ENCODE peak calls at places on chromosome 13, in nine cellular contexts. S is glutamatergic neuron; Q is epithelial cell of esophagus; O is K562; L is fibroblast of pulmonary artery; A is colonic mucosa; R is AG10803; Z is CD8-positive, alpha-beta T cell; X is body of pancreas. C is an unnamed sample.

GRCh38 chr13:33351324-33351723 is 65.8 kb upstream of the STARD13 start:
- DNase-seq in X (no peak), A (peak), S (no peak), Q (peak), L (peak), O (no peak), Z (no peak), R (peak), C (peak)

GRCh38 chr13:109198585-109198984 is 569.2 kb downstream of the MYO16 start:
- DNase-seq in S (no peak), R (peak), O (no peak), Z (no peak), L (peak), Q (peak), X (no peak), A (no peak), C (peak)

GRCh38 chr13:97426695-97427094 is 7.3 kb upstream of the RAP2A start:
- DNase-seq in Q (no peak), X (no peak), S (no peak), A (no peak), R (no peak), L (no peak), O (no peak), Z (no peak), C (no peak)

GRCh38 chr13:65417953-65418352 is 1812.2 kb downstream of the PCDH9 start:
- DNase-seq in Q (no peak), Z (no peak), X (no peak), R (no peak), O (no peak), L (peak), S (no peak), A (no peak), C (no peak)

GRCh38 chr13:97306646-97307045 is 84.5 kb downstream of the MBNL2 start:
- DNase-seq in O (no peak), A (no peak), S (no peak), Z (no peak), R (peak), X (no peak), L (peak), Q (no peak), C (peak)

GRCh38 chr13:44627441-44627840 is 51.3 kb upstream of the TSC22D1 start:
- DNase-seq in L (no peak), Q (no peak), Z (no peak), A (no peak), R (peak), S (no peak), O (no peak), X (no peak), C (no peak)

GRCh38 chr13:30421093-30422055 is 919 bp upstream of the UBE2L5 start:
- DNase-seq in Q (peak), S (peak), X (peak), R (peak), Z (peak), A (peak), L (peak), O (peak), C (peak)

GRCh38 chr13:104460553-104460952 is 1394.3 kb upstream of the SLC10A2 start:
- DNase-seq in X (no peak), Q (peak), R (no peak), A (no peak), S (no peak), L (peak), Z (no peak), O (no peak), C (peak)

GRCh38 chr13:97125810-97126738 is 96.1 kb upstream of the MBNL2 start:
- DNase-seq in X (no peak), R (peak), O (no peak), S (no peak), L (peak), Q (peak), A (no peak), Z (no peak), C (peak)

GRCh38 chr13:20145521-20145920 is 15.3 kb downstream of the GJA3 start:
- DNase-seq in Z (no peak), A (no peak), O (no peak), L (no peak), R (no peak), S (no peak), X (no peak), Q (no peak), C (no peak)

GRCh38 chr13:49314344-49314882 is 66.7 kb downstream of the CDADC1 start:
- DNase-seq in X (no peak), R (peak), Q (peak), O (no peak), Z (no peak), A (no peak), S (no peak), L (no peak), C (no peak)

GRCh38 chr13:69389899-69390298 is 717.7 kb upstream of the ATXN8OS start:
- DNase-seq in X (no peak), Z (no peak), O (no peak), S (no peak), L (no peak), A (no peak), R (no peak), Q (peak), C (no peak)

GRCh38 chr13:20993211-20993610 is 68.2 kb downstream of the LATS2 start:
- DNase-seq in L (no peak), S (no peak), O (no peak), X (no peak), R (no peak), Z (no peak), Q (no peak), A (no peak), C (no peak)

GRCh38 chr13:77507931-77508776 is 27.4 kb upstream of the SCEL start:
- DNase-seq in Z (no peak), L (peak), Q (peak), S (no peak), O (no peak), X (no peak), A (no peak), R (peak), C (peak)

GRCh38 chr13:45492538-45492937 is 27.8 kb downstream of the COG3 start:
- DNase-seq in Z (no peak), X (no peak), A (no peak), S (no peak), R (peak), O (no peak), L (peak), Q (no peak), C (peak)

GRCh38 chr13:27359203-27359821 is 65.1 kb upstream of the GTF3A start:
- DNase-seq in S (peak), X (peak), O (peak), Q (peak), Z (peak), A (peak), R (peak), L (peak), C (peak)

GRCh38 chr13:78589206-78589605 is 14.1 kb downstream of the POU4F1 start:
- DNase-seq in S (no peak), X (no peak), L (peak), A (peak), Z (no peak), O (peak), Q (peak), R (no peak), C (no peak)

GRCh38 chr13:47133024-47133445 is 236.2 kb upstream of the HTR2A start:
- DNase-seq in Z (no peak), O (no peak), X (no peak), S (no peak), L (peak), R (peak), A (no peak), Q (no peak), C (peak)

GRCh38 chr13:45374917-45375316 is 33.9 kb upstream of the TPT1 start:
- DNase-seq in Z (no peak), R (peak), Q (no peak), A (no peak), S (no peak), X (no peak), O (no peak), L (no peak), C (no peak)

GRCh38 chr13:18212873-18213272 is 968.8 kb downstream of the TUBA3C start:
- DNase-seq in Z (no peak), A (no peak), S (no peak), X (no peak), L (peak), R (no peak), O (no peak), Q (peak), C (peak)

GRCh38 chr13:46804391-46804815 is 7.4 kb upstream of the ESD start:
- DNase-seq in X (no peak), O (no peak), R (peak), L (peak), Q (peak), A (no peak), Z (no peak), S (no peak), C (peak)

GRCh38 chr13:109412232-109412935 is 374.0 kb downstream of the IRS2 start:
- DNase-seq in Z (no peak), L (peak), A (peak), O (no peak), S (peak), R (peak), Q (peak), X (peak), C (peak)

GRCh38 chr13:23289917-23290357 is 109.2 kb downstream of the SGCG start:
- DNase-seq in A (no peak), R (peak), O (no peak), Q (peak), Z (no peak), L (peak), X (no peak), S (no peak), C (peak)

GRCh38 chr13:27379694-27380596 is 44.5 kb upstream of the GTF3A start:
- DNase-seq in L (peak), Z (peak), O (peak), S (peak), X (peak), Q (peak), A (peak), R (peak), C (peak)

GRCh38 chr13:110121312-110122083 is 185.5 kb downstream of the COL4A1 start:
- DNase-seq in Q (no peak), S (no peak), O (no peak), R (no peak), X (no peak), Z (no peak), A (no peak), L (no peak), C (no peak)

GRCh38 chr13:40589285-40590109 is 76.9 kb downstream of the FOXO1 start:
- DNase-seq in L (peak), Z (no peak), R (peak), O (no peak), X (no peak), S (no peak), A (no peak), Q (peak), C (peak)

GRCh38 chr13:49936943-49937273 is 768 bp upstream of the SPRYD7 start:
- DNase-seq in X (no peak), R (peak), Q (peak), S (no peak), A (no peak), O (no peak), L (no peak), Z (no peak), C (no peak)

GRCh38 chr13:45873491-45874360 is 22.2 kb upstream of the SIAH3 start:
- DNase-seq in L (peak), Z (no peak), R (peak), Q (peak), X (no peak), O (no peak), A (no peak), S (peak), C (peak)

GRCh38 chr13:44713793-44714469 is 137.8 kb upstream of the TSC22D1 start:
- DNase-seq in R (peak), S (no peak), A (no peak), Q (peak), Z (no peak), O (no peak), X (no peak), L (peak), C (peak)

GRCh38 chr13:21470785-21471184 is 11.7 kb upstream of the ZDHHC20 start:
- DNase-seq in S (no peak), Q (no peak), A (no peak), X (no peak), R (no peak), Z (no peak), L (no peak), O (no peak), C (no peak)

GRCh38 chr13:42747399-42747873 is 33.9 kb upstream of the FAM216B start:
- DNase-seq in X (no peak), A (no peak), R (peak), O (no peak), L (peak), Q (peak), S (no peak), Z (no peak), C (peak)

GRCh38 chr13:80312012-80312704 is 28.8 kb downstream of the SPRY2 start:
- DNase-seq in Q (no peak), S (no peak), L (no peak), X (no peak), O (no peak), R (no peak), Z (no peak), A (no peak), C (no peak)

GRCh38 chr13:111490611-111491010 is 170.2 kb downstream of the TEX29 start:
- DNase-seq in O (no peak), R (no peak), Z (no peak), A (no peak), X (no peak), S (no peak), Q (no peak), L (no peak), C (no peak)

GRCh38 chr13:99125335-99125915 is 75.2 kb upstream of the UBAC2 start:
- DNase-seq in A (no peak), Z (no peak), O (no peak), R (no peak), S (no peak), X (no peak), Q (no peak), L (no peak), C (no peak)
- TF ChIP-seq CTCF in A (no peak), Z (no peak), O (no peak), R (no peak), S (no peak), X (no peak), Q (no peak), L (no peak), C (no peak)

DNA sequence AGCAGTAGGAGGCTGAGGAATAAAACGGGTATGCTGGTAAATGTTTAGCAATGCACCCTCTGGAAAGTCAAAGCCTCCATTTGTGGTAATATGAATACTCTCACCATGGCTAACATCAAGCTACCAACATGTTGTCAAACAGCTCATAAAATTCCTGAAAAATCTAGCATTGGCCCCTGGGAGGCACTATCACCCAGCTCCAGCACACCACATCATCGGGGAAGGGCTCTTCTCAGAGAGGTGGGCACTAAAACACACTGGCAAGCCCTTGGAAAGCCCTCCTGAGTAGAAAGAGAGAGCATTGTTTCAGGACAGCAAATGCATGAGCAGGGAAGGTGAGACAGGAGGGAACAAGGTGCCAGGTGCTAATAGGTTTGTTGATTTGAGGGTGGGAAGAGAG is 53.9 kb upstream of the FLT1 start:
- DNase-seq in R (no peak), O (no peak), Z (no peak), S (no peak), A (no peak), Q (no peak), L (no peak), X (no peak), C (no peak)
- TF ChIP-seq CTCF in R (no peak), O (no peak), Z (no peak), S (no peak), A (no peak), Q (no peak), L (no peak), X (no peak), C (no peak)

DNA sequence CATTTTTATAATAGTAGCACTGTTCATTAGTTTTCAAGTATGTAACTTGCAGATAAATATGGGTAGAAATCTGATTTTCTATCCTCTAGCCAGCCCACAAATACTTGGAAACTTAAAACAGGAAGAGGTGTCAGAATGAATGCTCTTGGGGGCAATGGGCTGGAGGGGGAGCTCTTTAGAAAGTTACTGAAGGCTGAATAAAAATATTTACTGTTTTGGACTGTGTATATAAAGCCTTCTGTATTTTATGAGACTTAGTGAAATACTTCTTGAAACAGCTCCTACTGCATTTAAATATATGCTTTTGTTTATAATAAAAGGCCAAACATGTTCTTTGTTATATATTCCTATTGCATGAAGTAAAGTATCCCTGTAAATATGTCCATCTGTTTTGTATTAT is 138.8 kb downstream of the RGCC start:
- DNase-seq in Z (no peak), L (peak), O (no peak), Q (no peak), X (no peak), A (no peak), R (no peak), S (no peak), C (peak)
- TF ChIP-seq CTCF in Z (no peak), L (peak), O (no peak), Q (no peak), X (no peak), A (no peak), R (peak), S (no peak), C (peak)

GRCh38 chr13:106095406-106095805 is 440.1 kb downstream of the EFNB2 start:
- DNase-seq in R (no peak), O (no peak), Q (no peak), S (no peak), L (no peak), A (no peak), X (no peak), Z (no peak), C (no peak)
- TF ChIP-seq CTCF in R (no peak), O (no peak), Q (no peak), S (no peak), L (no peak), A (no peak), X (no peak), Z (no peak), C (no peak)

GRCh38 chr13:112874751-112875300 is 94.2 kb upstream of the MCF2L start:
- DNase-seq in X (no peak), O (no peak), Z (no peak), S (peak), R (no peak), Q (no peak), L (no peak), A (no peak), C (no peak)
- TF ChIP-seq CTCF in X (no peak), O (no peak), Z (no peak), S (peak), R (no peak), Q (no peak), L (no peak), A (no peak), C (no peak)

DNA sequence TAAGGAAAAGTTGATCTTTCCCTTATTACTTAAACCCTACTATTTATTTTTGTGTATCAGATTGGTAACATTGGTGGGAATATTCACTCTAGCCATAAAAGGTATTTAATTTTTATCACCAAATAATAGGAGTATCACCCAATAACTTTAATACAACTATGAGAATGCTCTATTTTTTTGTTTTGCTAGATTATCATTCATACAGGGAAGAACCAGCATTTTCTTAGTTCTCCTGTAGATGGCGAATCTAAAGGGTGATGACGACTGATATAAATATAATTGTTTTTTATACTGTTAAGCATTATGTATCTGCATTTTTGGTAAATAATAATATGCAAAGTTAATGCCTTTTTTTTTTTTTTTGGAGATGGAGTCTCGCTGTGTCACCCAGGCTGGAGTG is 7.9 kb upstream of the FRY start:
- DNase-seq in Z (no peak), X (no peak), R (no peak), Q (no peak), L (no peak), A (no peak), S (no peak), O (no peak), C (no peak)
- TF ChIP-seq CTCF in Z (no peak), X (no peak), R (peak), Q (peak), L (peak), A (no peak), S (no peak), O (no peak), C (peak)

DNA sequence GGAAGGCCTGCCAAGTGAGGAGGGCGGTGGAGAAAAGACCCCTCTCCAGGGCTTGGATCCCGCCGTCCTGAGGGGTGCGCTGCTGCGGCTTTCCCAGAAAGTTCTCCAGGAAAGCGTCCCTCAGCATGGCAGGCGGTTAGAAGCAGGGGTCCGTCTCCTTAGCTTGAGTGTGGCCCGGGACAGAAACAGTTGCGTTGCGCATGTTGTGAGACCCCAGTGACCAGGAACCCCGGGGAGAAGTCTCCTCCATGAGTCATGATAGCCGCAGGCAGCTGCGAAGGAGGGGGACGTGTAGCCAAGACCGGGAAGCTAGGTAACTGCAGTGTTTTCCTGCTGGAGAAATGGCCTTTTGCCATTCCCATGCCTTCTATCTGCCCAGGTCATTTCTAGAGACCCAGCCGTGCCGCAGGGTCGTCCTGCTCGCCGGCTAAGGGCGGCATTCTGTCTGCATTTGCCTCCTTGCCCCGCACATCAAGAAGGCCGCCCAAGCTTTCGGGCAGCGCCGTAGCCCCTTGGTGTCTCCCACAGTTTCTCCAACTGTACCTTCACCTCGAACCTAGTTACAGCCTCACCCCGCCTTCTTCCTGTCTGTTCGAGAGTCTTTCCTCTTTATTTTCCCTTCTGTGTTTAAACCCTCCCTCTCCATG is 64.3 kb downstream of the TM9SF2 start:
- DNase-seq in X (no peak), L (no peak), R (no peak), Q (no peak), A (no peak), S (no peak), Z (no peak), O (no peak), C (no peak)
- TF ChIP-seq CTCF in X (no peak), L (no peak), R (no peak), Q (no peak), A (no peak), S (no peak), Z (no peak), O (no peak), C (no peak)